ENCODE peak calls at places on chromosome 2, in four cellular contexts. One of them, this sample, is unnamed.

GRCh38 chr2:9770308-9771100 is 72.8 kb upstream of the TAF1B start:
- DNase-seq in AG10803: peak; percentile 76
- DNase-seq in fibroblast of lung: peak; percentile 78
- DNase-seq in upper lobe of right lung: peak; percentile 76
- DNase-seq in this sample: peak; percentile 84

GRCh38 chr2:75528221-75528977 is 32.3 kb downstream of the EVA1A start:
- DNase-seq in AG10803: peak; percentile 32
- DNase-seq in fibroblast of lung: no peak
- DNase-seq in upper lobe of right lung: no peak
- DNase-seq in this sample: peak; percentile 20

GRCh38 chr2:23561544-23561943 is 176.6 kb downstream of the KLHL29 start:
- DNase-seq in AG10803: no peak
- DNase-seq in fibroblast of lung: no peak
- DNase-seq in upper lobe of right lung: no peak
- DNase-seq in this sample: no peak

GRCh38 chr2:217356795-217357194 is 496.9 kb upstream of the TNP1 start:
- DNase-seq in AG10803: peak; percentile 78
- DNase-seq in fibroblast of lung: no peak
- DNase-seq in upper lobe of right lung: no peak
- DNase-seq in this sample: no peak

GRCh38 chr2:11542275-11542819 is 8.5 kb downstream of the GREB1 start:
- DNase-seq in AG10803: no peak
- DNase-seq in fibroblast of lung: no peak
- DNase-seq in upper lobe of right lung: no peak
- DNase-seq in this sample: no peak

GRCh38 chr2:3464401-3465005 is 54.8 kb downstream of the ADI1 start:
- DNase-seq in AG10803: no peak
- DNase-seq in fibroblast of lung: no peak
- DNase-seq in upper lobe of right lung: no peak
- DNase-seq in this sample: no peak

GRCh38 chr2:199757466-199757865 is 93.5 kb downstream of the FTCDNL1 start:
- DNase-seq in AG10803: peak; percentile 69
- DNase-seq in fibroblast of lung: peak; percentile 69
- DNase-seq in upper lobe of right lung: peak; percentile 70
- DNase-seq in this sample: no peak

GRCh38 chr2:29314816-29315571 is 199.8 kb downstream of the CLIP4 start:
- DNase-seq in AG10803: peak; percentile 12
- DNase-seq in fibroblast of lung: no peak
- DNase-seq in upper lobe of right lung: no peak
- DNase-seq in this sample: peak; percentile 59

GRCh38 chr2:214322662-214323061 is 88.2 kb upstream of the VWC2L start:
- DNase-seq in AG10803: no peak
- DNase-seq in fibroblast of lung: no peak
- DNase-seq in upper lobe of right lung: no peak
- DNase-seq in this sample: no peak

GRCh38 chr2:105723431-105723830 is 21.3 kb upstream of the NCK2 start:
- DNase-seq in AG10803: no peak
- DNase-seq in fibroblast of lung: no peak
- DNase-seq in upper lobe of right lung: no peak
- DNase-seq in this sample: no peak

GRCh38 chr2:116696223-116696622 is 1118.3 kb upstream of the DDX18 start:
- DNase-seq in AG10803: no peak
- DNase-seq in fibroblast of lung: no peak
- DNase-seq in upper lobe of right lung: no peak
- DNase-seq in this sample: no peak

GRCh38 chr2:171615071-171615470 is 72.2 kb upstream of the DYNC1I2 start:
- DNase-seq in AG10803: peak; percentile 54
- DNase-seq in fibroblast of lung: no peak
- DNase-seq in upper lobe of right lung: no peak
- DNase-seq in this sample: peak; percentile 65

GRCh38 chr2:125167820-125168219 is 1142.7 kb downstream of the CNTNAP5 start:
- DNase-seq in AG10803: peak; percentile 73
- DNase-seq in fibroblast of lung: peak; percentile 91
- DNase-seq in upper lobe of right lung: no peak
- DNase-seq in this sample: peak; percentile 43

GRCh38 chr2:70516596-70516995 is 37.0 kb downstream of the TGFA start:
- DNase-seq in AG10803: peak; percentile 62
- DNase-seq in fibroblast of lung: no peak
- DNase-seq in upper lobe of right lung: no peak
- DNase-seq in this sample: no peak

GRCh38 chr2:210288376-210288775 is 26.6 kb downstream of the MYL1 start:
- DNase-seq in AG10803: no peak
- DNase-seq in fibroblast of lung: no peak
- DNase-seq in upper lobe of right lung: no peak
- DNase-seq in this sample: no peak

GRCh38 chr2:230961091-230961491 is 34.8 kb upstream of the SPATA3 start:
- DNase-seq in AG10803: peak; percentile 36
- DNase-seq in fibroblast of lung: no peak
- DNase-seq in upper lobe of right lung: no peak
- DNase-seq in this sample: peak; percentile 69

GRCh38 chr2:127034056-127034455 is 72.9 kb downstream of the BIN1 start:
- DNase-seq in AG10803: no peak
- DNase-seq in fibroblast of lung: no peak
- DNase-seq in upper lobe of right lung: no peak
- DNase-seq in this sample: no peak

GRCh38 chr2:111662771-111663470 is 221.1 kb downstream of the ANAPC1 start:
- DNase-seq in AG10803: no peak
- DNase-seq in fibroblast of lung: peak; percentile 22
- DNase-seq in upper lobe of right lung: no peak
- DNase-seq in this sample: peak; percentile 74

GRCh38 chr2:127637725-127638252 is 8.2 kb upstream of the GPR17 start:
- DNase-seq in AG10803: peak; percentile 82
- DNase-seq in fibroblast of lung: peak; percentile 63
- DNase-seq in upper lobe of right lung: no peak
- DNase-seq in this sample: peak; percentile 62

GRCh38 chr2:71801969-71802368 is 345.7 kb downstream of the CYP26B1 start:
- DNase-seq in AG10803: peak; percentile 71
- DNase-seq in fibroblast of lung: peak; percentile 50
- DNase-seq in upper lobe of right lung: no peak
- DNase-seq in this sample: peak; percentile 77

GRCh38 chr2:1678609-1679008 is 65.7 kb downstream of the PXDN start:
- DNase-seq in AG10803: no peak
- DNase-seq in fibroblast of lung: no peak
- DNase-seq in upper lobe of right lung: no peak
- DNase-seq in this sample: no peak

GRCh38 chr2:176997074-176997791 is 215.4 kb upstream of the HNRNPA3 start:
- DNase-seq in AG10803: peak; percentile 78
- DNase-seq in fibroblast of lung: peak; percentile 35
- DNase-seq in upper lobe of right lung: no peak
- DNase-seq in this sample: peak; percentile 35

GRCh38 chr2:46849741-46850474 is 65.7 kb downstream of the MCFD2 start:
- DNase-seq in AG10803: no peak
- DNase-seq in fibroblast of lung: peak; percentile 96
- DNase-seq in upper lobe of right lung: no peak
- DNase-seq in this sample: peak; percentile 92

GRCh38 chr2:205982776-205983327 is 103.1 kb downstream of the INO80D start:
- DNase-seq in AG10803: no peak
- DNase-seq in fibroblast of lung: no peak
- DNase-seq in upper lobe of right lung: no peak
- DNase-seq in this sample: no peak

GRCh38 chr2:109677815-109678580 is 63.8 kb downstream of the SOWAHC start:
- DNase-seq in AG10803: no peak
- DNase-seq in fibroblast of lung: no peak
- DNase-seq in upper lobe of right lung: no peak
- DNase-seq in this sample: no peak

GRCh38 chr2:101524811-101525430 is 50.0 kb upstream of the RFX8 start:
- DNase-seq in AG10803: peak; percentile 59
- DNase-seq in fibroblast of lung: peak; percentile 27
- DNase-seq in upper lobe of right lung: no peak
- DNase-seq in this sample: no peak

GRCh38 chr2:75894170-75894569 is 183.5 kb upstream of the GCFC2 start:
- DNase-seq in AG10803: no peak
- DNase-seq in fibroblast of lung: no peak
- DNase-seq in upper lobe of right lung: no peak
- DNase-seq in this sample: no peak

GRCh38 chr2:16246911-16247310 is 306.6 kb downstream of the MYCN start:
- DNase-seq in AG10803: no peak
- DNase-seq in fibroblast of lung: no peak
- DNase-seq in upper lobe of right lung: no peak
- DNase-seq in this sample: no peak

GRCh38 chr2:180905002-180905401 is 75.4 kb upstream of the UBE2E3 start:
- DNase-seq in AG10803: no peak
- DNase-seq in fibroblast of lung: no peak
- DNase-seq in upper lobe of right lung: no peak
- DNase-seq in this sample: peak; percentile 21

GRCh38 chr2:69816923-69817542 is 12.4 kb upstream of the GMCL1 start:
- DNase-seq in AG10803: peak; percentile 88
- DNase-seq in fibroblast of lung: peak; percentile 90
- DNase-seq in upper lobe of right lung: no peak
- DNase-seq in this sample: peak; percentile 93

GRCh38 chr2:112541315-112542122 is 746 bp upstream of the POLR1B start:
- DNase-seq in AG10803: peak; percentile 52
- DNase-seq in fibroblast of lung: no peak
- DNase-seq in upper lobe of right lung: peak; percentile 89
- DNase-seq in this sample: peak; percentile 63

GRCh38 chr2:25369876-25370275 is 28.2 kb upstream of the DNMT3A start:
- DNase-seq in AG10803: no peak
- DNase-seq in fibroblast of lung: no peak
- DNase-seq in upper lobe of right lung: peak; percentile 17
- DNase-seq in this sample: no peak

GRCh38 chr2:26067980-26068507 is 34.2 kb downstream of the RAB10 start:
- DNase-seq in AG10803: no peak
- DNase-seq in fibroblast of lung: no peak
- DNase-seq in upper lobe of right lung: no peak
- DNase-seq in this sample: no peak

GRCh38 chr2:200809506-200810251 is 2.0 kb upstream of the BZW1 start:
- DNase-seq in AG10803: no peak
- DNase-seq in fibroblast of lung: peak; percentile 54
- DNase-seq in upper lobe of right lung: no peak
- DNase-seq in this sample: no peak

DNA sequence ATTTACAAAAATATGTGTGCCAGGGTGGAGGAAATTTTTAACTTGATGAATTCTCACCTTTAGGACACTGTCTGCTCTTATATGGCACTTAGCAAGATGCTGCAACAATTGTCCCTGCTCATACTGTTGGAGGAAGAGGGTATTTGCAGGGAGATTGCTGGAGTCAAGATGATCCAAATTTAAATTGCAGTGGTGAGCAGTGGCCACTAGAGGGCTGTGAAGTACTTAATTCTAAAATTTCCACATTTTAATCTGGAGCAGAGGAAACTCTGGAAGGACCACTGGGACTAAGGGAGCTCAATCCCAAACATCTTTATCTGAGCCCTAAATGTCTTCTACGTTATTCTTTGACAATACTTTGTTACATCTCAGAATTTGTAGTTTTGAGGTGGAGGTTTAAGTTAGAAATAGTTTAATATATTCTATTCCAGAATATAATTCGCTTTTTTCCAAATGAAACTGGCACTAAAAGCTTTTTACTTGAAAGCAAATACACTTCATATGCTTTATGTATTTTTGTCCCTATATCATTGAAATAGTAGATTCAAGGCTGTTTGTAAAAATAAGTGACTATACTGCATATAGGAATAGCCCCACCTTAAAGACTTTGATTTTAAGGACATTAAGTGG is 33.0 kb upstream of the PTH2R start:
- DNase-seq in AG10803: peak; percentile 65
- DNase-seq in fibroblast of lung: peak; percentile 68
- DNase-seq in upper lobe of right lung: no peak
- DNase-seq in this sample: peak; percentile 74
- H3K4me3 ChIP-seq in AG10803: no peak overlapping the region
- H3K4me3 ChIP-seq in fibroblast of lung: no peak overlapping the region
- H3K4me3 ChIP-seq in upper lobe of right lung: no peak overlapping the region
- H3K4me3 ChIP-seq in this sample: no peak overlapping the region

DNA sequence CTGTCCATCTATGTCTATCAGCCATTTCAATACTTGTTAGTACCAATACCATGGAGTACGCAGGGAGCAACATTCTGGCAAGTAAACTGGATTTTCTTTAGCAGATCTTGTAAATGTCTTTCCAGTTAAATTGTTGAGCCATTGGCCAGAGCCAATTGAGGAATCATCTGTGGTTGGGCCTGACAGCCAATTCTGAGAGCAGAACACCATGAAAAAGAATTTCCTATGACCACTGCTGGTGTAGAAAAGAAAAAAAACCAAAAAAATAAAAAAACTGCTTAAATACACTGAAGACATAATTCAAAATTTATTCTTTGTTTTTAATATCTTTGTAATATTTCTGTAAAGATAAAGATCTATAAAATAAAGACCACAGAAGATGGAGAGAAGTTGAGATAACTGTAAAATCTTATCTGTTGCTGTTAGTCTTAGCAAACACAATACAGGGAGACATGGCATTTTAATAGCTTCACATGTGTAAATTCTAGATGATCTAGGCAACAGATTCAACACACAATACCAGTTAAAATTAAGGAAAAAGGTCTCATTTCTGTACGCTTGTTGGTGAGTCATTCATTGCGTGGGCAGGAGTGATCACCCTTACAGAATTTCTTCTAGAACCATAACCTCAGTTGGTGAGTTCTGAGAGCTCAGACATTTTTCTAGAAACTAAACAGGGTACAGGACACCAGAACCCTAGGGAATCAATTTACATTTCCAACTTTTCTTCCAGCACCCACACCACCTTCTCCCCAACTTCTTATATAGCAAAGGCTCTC is 82.1 kb downstream of the SLC8A1 start:
- DNase-seq in AG10803: peak; percentile 57
- DNase-seq in fibroblast of lung: peak; percentile 40
- DNase-seq in upper lobe of right lung: no peak
- DNase-seq in this sample: peak; percentile 67
- H3K4me3 ChIP-seq in AG10803: no peak overlapping the region
- H3K4me3 ChIP-seq in fibroblast of lung: no peak overlapping the region
- H3K4me3 ChIP-seq in upper lobe of right lung: no peak overlapping the region
- H3K4me3 ChIP-seq in this sample: no peak overlapping the region

GRCh38 chr2:85396531-85397470 is 13.4 kb downstream of the CAPG start:
- DNase-seq in AG10803: no peak
- DNase-seq in fibroblast of lung: no peak
- DNase-seq in upper lobe of right lung: peak; percentile 40
- DNase-seq in this sample: no peak
- H3K4me3 ChIP-seq in AG10803: no peak overlapping the region
- H3K4me3 ChIP-seq in fibroblast of lung: no peak overlapping the region
- H3K4me3 ChIP-seq in upper lobe of right lung: no peak overlapping the region
- H3K4me3 ChIP-seq in this sample: no peak overlapping the region

DNA sequence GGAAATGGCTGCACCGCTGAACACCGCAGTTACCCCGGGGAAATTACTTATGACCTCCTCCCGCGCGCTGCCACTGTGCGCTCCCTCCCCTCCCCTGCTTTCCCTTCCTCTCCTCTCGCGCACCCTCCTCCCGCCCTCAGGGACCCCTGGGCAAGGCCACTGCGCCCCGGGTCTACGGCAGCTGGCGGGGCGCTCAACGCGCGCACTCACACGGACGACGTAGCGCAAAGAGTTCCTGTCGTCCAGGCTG is 7.9 kb downstream of the ALPP start:
- DNase-seq in AG10803: no peak
- DNase-seq in fibroblast of lung: no peak
- DNase-seq in upper lobe of right lung: peak; percentile 69
- DNase-seq in this sample: no peak
- H3K4me3 ChIP-seq in AG10803: no peak overlapping the region
- H3K4me3 ChIP-seq in fibroblast of lung: no peak overlapping the region
- H3K4me3 ChIP-seq in upper lobe of right lung: peak overlapping the region; percentile 36
- H3K4me3 ChIP-seq in this sample: peak overlapping the region; percentile 22

This sample was measured in choroid plexus epithelial cell.